ENCODE peak calls at places on chromosomes 3 and 15, in five cellular contexts. One of them, this sample, is unnamed.

GRCh38 chr3:183529717-183530116 is 25.8 kb downstream of the KLHL6 start:
- DNase-seq in kidney: no peak
- DNase-seq in esophagus muscularis mucosa: no peak
- DNase-seq in fibroblast of mammary gland: no peak
- DNase-seq in endodermal cell: no peak
- DNase-seq in this sample: no peak

GRCh38 chr15:86213420-86213819 is 133.7 kb downstream of the AGBL1 start:
- DNase-seq in kidney: no peak
- DNase-seq in esophagus muscularis mucosa: no peak
- DNase-seq in fibroblast of mammary gland: no peak
- DNase-seq in endodermal cell: no peak
- DNase-seq in this sample: no peak

GRCh38 chr15:60444289-60444912 is 34.5 kb downstream of the ICE2 start:
- DNase-seq in kidney: no peak
- DNase-seq in esophagus muscularis mucosa: no peak
- DNase-seq in fibroblast of mammary gland: peak
- DNase-seq in endodermal cell: no peak
- DNase-seq in this sample: no peak

GRCh38 chr3:134791992-134792391 is 3.1 kb upstream of the EPHB1 start:
- DNase-seq in kidney: no peak
- DNase-seq in esophagus muscularis mucosa: peak
- DNase-seq in fibroblast of mammary gland: no peak
- DNase-seq in endodermal cell: no peak
- DNase-seq in this sample: no peak

GRCh38 chr3:31250116-31250813 is 282.5 kb upstream of the STT3B start:
- DNase-seq in kidney: no peak
- DNase-seq in esophagus muscularis mucosa: peak
- DNase-seq in fibroblast of mammary gland: no peak
- DNase-seq in endodermal cell: no peak
- DNase-seq in this sample: peak

GRCh38 chr15:88747626-88748025 is 55.6 kb upstream of the ACAN start:
- DNase-seq in kidney: no peak
- DNase-seq in esophagus muscularis mucosa: peak
- DNase-seq in fibroblast of mammary gland: no peak
- DNase-seq in endodermal cell: no peak
- DNase-seq in this sample: no peak

GRCh38 chr3:183500349-183500748 is 55.2 kb downstream of the KLHL6 start:
- DNase-seq in kidney: no peak
- DNase-seq in esophagus muscularis mucosa: no peak
- DNase-seq in fibroblast of mammary gland: no peak
- DNase-seq in endodermal cell: no peak
- DNase-seq in this sample: no peak

GRCh38 chr3:11601446-11602241 is 42.1 kb downstream of the VGLL4 start:
- DNase-seq in kidney: no peak
- DNase-seq in esophagus muscularis mucosa: no peak
- DNase-seq in fibroblast of mammary gland: peak
- DNase-seq in endodermal cell: peak
- DNase-seq in this sample: peak

GRCh38 chr3:192481638-192482037 is 245.7 kb downstream of the FGF12 start:
- DNase-seq in kidney: no peak
- DNase-seq in esophagus muscularis mucosa: no peak
- DNase-seq in fibroblast of mammary gland: peak
- DNase-seq in endodermal cell: no peak
- DNase-seq in this sample: no peak

GRCh38 chr3:111910806-111911205 is 51.7 kb downstream of the PHLDB2 start:
- DNase-seq in kidney: no peak
- DNase-seq in esophagus muscularis mucosa: no peak
- DNase-seq in fibroblast of mammary gland: peak
- DNase-seq in endodermal cell: no peak
- DNase-seq in this sample: peak

DNA sequence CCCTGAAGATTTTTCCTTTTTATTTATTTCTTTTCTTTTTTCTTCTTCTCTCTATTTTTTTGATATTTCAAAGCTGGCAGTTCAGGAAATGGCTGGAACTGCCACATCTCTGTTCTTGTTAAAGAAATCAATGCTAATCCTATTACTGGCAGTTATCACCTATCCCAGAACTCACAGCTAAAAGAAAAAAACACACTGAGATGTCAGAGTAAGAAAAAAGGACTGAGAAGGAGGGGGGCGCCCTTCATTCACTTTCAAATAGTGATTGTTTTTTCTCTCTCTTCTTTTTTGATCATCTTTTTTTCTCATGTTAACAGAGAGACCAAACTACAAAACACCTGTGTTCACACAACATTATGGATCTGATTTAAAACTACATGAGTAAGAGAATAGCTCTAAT is 337.1 kb downstream of the IL20RB start:
- DNase-seq in kidney: no peak
- DNase-seq in esophagus muscularis mucosa: no peak
- DNase-seq in fibroblast of mammary gland: no peak
- DNase-seq in endodermal cell: peak
- DNase-seq in this sample: no peak
- TF ChIP-seq CTCF in kidney: no peak
- TF ChIP-seq CTCF in esophagus muscularis mucosa: no peak
- TF ChIP-seq CTCF in fibroblast of mammary gland: no peak
- TF ChIP-seq CTCF in endodermal cell: peak
- TF ChIP-seq CTCF in this sample: no peak

GRCh38 chr3:114216186-114216970 is 21.0 kb downstream of the ZNF80 start:
- DNase-seq in kidney: no peak
- DNase-seq in esophagus muscularis mucosa: no peak
- DNase-seq in fibroblast of mammary gland: peak
- DNase-seq in endodermal cell: no peak
- DNase-seq in this sample: peak

GRCh38 chr3:114212646-114213045 is 24.7 kb downstream of the ZNF80 start:
- DNase-seq in kidney: no peak
- DNase-seq in esophagus muscularis mucosa: no peak
- DNase-seq in fibroblast of mammary gland: no peak
- DNase-seq in endodermal cell: peak
- DNase-seq in this sample: peak

GRCh38 chr3:114213669-114214541 is 23.5 kb downstream of the ZNF80 start:
- DNase-seq in kidney: peak
- DNase-seq in esophagus muscularis mucosa: no peak
- DNase-seq in fibroblast of mammary gland: peak
- DNase-seq in endodermal cell: peak
- DNase-seq in this sample: peak

GRCh38 chr3:114214542-114215341 is 22.6 kb downstream of the ZNF80 start:
- DNase-seq in kidney: no peak
- DNase-seq in esophagus muscularis mucosa: peak
- DNase-seq in fibroblast of mammary gland: no peak
- DNase-seq in endodermal cell: peak
- DNase-seq in this sample: no peak

GRCh38 chr3:114213262-114213668 is 24.1 kb downstream of the ZNF80 start:
- DNase-seq in kidney: no peak
- DNase-seq in esophagus muscularis mucosa: no peak
- DNase-seq in fibroblast of mammary gland: peak
- DNase-seq in endodermal cell: peak
- DNase-seq in this sample: peak
- H3K4me3 ChIP-seq in kidney: peak
- H3K4me3 ChIP-seq in esophagus muscularis mucosa: no peak
- H3K4me3 ChIP-seq in fibroblast of mammary gland: no peak
- H3K4me3 ChIP-seq in endodermal cell: no peak
- H3K4me3 ChIP-seq in this sample: peak

GRCh38 chr3:100260685-100261480 is at the start of gene TBC1D23:
- DNase-seq in kidney: peak
- DNase-seq in esophagus muscularis mucosa: peak
- DNase-seq in fibroblast of mammary gland: peak
- DNase-seq in endodermal cell: peak
- DNase-seq in this sample: peak
- TF ChIP-seq CTCF in kidney: no peak
- TF ChIP-seq CTCF in esophagus muscularis mucosa: peak
- TF ChIP-seq CTCF in fibroblast of mammary gland: no peak
- TF ChIP-seq CTCF in endodermal cell: no peak
- TF ChIP-seq CTCF in this sample: no peak

DNA sequence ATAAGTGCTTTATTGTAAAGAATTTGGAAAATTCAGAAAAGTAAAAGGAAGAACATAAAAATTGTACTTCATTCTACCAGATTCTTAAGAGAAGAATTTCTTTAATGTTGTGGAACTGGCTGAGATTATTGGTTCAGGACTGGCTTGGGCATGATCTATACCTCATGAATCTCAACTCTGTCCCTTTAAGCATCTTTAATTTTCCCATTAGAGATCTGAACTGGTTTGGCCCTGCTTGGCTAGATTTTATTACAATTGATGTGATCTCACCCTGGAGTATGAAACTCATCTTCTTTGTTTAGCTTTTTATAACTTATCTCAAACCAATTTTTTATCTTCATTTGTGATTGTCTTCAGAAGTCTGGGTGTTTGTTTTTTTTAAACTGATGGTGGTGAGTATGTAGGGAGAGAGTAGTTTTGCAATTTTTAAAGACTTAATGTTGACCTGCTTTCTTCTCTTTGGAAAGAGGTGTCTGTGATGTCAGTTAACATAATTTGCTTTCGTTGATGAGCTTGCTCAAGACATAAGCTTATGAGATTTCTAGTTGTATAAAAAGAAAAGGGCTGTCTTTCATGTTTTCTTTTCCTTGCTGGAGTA is 61.9 kb downstream of the ZNF609 start:
- DNase-seq in kidney: no peak
- DNase-seq in esophagus muscularis mucosa: no peak
- DNase-seq in fibroblast of mammary gland: no peak
- DNase-seq in endodermal cell: no peak
- DNase-seq in this sample: no peak
- H3K4me3 ChIP-seq in kidney: no peak
- H3K4me3 ChIP-seq in esophagus muscularis mucosa: no peak
- H3K4me3 ChIP-seq in fibroblast of mammary gland: no peak
- H3K4me3 ChIP-seq in endodermal cell: peak
- H3K4me3 ChIP-seq in this sample: no peak

GRCh38 chr15:66703540-66703941 is 1.5 kb downstream of the SMAD6 start:
- DNase-seq in kidney: no peak
- DNase-seq in esophagus muscularis mucosa: no peak
- DNase-seq in fibroblast of mammary gland: peak
- DNase-seq in endodermal cell: no peak
- DNase-seq in this sample: peak

GRCh38 chr15:66701422-66702034 is 508 bp upstream of the SMAD6 start:
- DNase-seq in kidney: peak
- DNase-seq in esophagus muscularis mucosa: no peak
- DNase-seq in fibroblast of mammary gland: peak
- DNase-seq in endodermal cell: no peak
- DNase-seq in this sample: peak

GRCh38 chr15:66700802-66701421 is 1.1 kb upstream of the SMAD6 start:
- DNase-seq in kidney: peak
- DNase-seq in esophagus muscularis mucosa: peak
- DNase-seq in fibroblast of mammary gland: peak
- DNase-seq in endodermal cell: peak
- DNase-seq in this sample: peak

GRCh38 chr15:66702770-66703539 is 919 bp downstream of the SMAD6 start:
- DNase-seq in kidney: peak
- DNase-seq in esophagus muscularis mucosa: no peak
- DNase-seq in fibroblast of mammary gland: no peak
- DNase-seq in endodermal cell: peak
- DNase-seq in this sample: peak

DNA sequence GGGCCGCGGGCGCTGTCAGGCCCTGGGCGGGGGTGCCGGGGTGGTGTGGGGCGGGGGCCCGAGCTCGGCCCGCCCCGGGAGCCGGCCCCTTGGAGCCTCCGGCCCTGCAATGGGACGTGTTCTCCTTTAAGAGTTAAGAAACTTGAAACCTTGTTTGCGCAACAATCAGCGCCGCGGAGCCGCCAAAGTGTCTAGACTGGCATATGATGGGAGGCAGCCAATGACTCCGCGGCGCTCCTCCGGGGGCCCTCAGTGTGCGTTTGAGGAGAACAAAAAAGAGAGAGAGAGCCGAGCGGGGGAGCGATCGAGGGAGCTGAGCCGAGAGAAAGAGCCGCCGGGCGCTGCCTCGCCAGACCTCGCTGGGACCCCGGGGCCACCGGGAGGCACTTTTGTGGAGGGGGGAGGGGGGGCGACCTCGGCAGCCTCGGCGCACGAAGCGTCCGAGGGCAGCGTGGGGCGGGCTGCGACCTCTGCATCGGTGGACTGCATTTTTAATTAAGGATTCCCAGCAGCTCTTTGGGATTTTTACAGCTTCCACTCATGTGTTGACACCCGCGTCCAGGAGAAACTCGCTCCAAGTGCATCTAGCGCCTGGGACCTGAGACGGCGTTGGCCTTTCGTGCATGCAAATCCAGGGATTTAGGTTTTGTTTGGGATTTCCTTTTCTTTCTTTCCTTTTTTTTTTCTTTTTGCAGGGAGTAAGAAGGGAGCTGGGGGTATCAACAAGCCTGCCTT is at the start of gene SMAD6:
- DNase-seq in kidney: peak
- DNase-seq in esophagus muscularis mucosa: peak
- DNase-seq in fibroblast of mammary gland: peak
- DNase-seq in endodermal cell: peak
- DNase-seq in this sample: peak
- TF ChIP-seq CTCF in kidney: no peak
- TF ChIP-seq CTCF in esophagus muscularis mucosa: no peak
- TF ChIP-seq CTCF in fibroblast of mammary gland: no peak
- TF ChIP-seq CTCF in endodermal cell: no peak
- TF ChIP-seq CTCF in this sample: no peak

GRCh38 chr3:150038830-150039229 is 68.1 kb upstream of the PFN2 start:
- DNase-seq in kidney: no peak
- DNase-seq in esophagus muscularis mucosa: peak
- DNase-seq in fibroblast of mammary gland: no peak
- DNase-seq in endodermal cell: no peak
- DNase-seq in this sample: no peak

GRCh38 chr3:150030841-150031240 is 60.1 kb upstream of the PFN2 start:
- DNase-seq in kidney: no peak
- DNase-seq in esophagus muscularis mucosa: no peak
- DNase-seq in fibroblast of mammary gland: no peak
- DNase-seq in endodermal cell: no peak
- DNase-seq in this sample: peak

GRCh38 chr3:150036780-150037179 is 66.1 kb upstream of the PFN2 start:
- DNase-seq in kidney: no peak
- DNase-seq in esophagus muscularis mucosa: peak
- DNase-seq in fibroblast of mammary gland: no peak
- DNase-seq in endodermal cell: no peak
- DNase-seq in this sample: no peak

GRCh38 chr3:150035910-150036661 is 65.4 kb upstream of the PFN2 start:
- DNase-seq in kidney: no peak
- DNase-seq in esophagus muscularis mucosa: peak
- DNase-seq in fibroblast of mammary gland: no peak
- DNase-seq in endodermal cell: no peak
- DNase-seq in this sample: no peak

GRCh38 chr3:150035400-150035799 is 64.7 kb upstream of the PFN2 start:
- DNase-seq in kidney: no peak
- DNase-seq in esophagus muscularis mucosa: peak
- DNase-seq in fibroblast of mammary gland: no peak
- DNase-seq in endodermal cell: peak
- DNase-seq in this sample: no peak
- H3K4me3 ChIP-seq in kidney: no peak
- H3K4me3 ChIP-seq in esophagus muscularis mucosa: no peak
- H3K4me3 ChIP-seq in fibroblast of mammary gland: no peak
- H3K4me3 ChIP-seq in endodermal cell: no peak
- H3K4me3 ChIP-seq in this sample: no peak

GRCh38 chr3:193704431-193704830 is 111.4 kb downstream of the OPA1 start:
- DNase-seq in kidney: no peak
- DNase-seq in esophagus muscularis mucosa: no peak
- DNase-seq in fibroblast of mammary gland: no peak
- DNase-seq in endodermal cell: peak
- DNase-seq in this sample: no peak
- TF ChIP-seq CTCF in kidney: no peak
- TF ChIP-seq CTCF in esophagus muscularis mucosa: no peak
- TF ChIP-seq CTCF in fibroblast of mammary gland: no peak
- TF ChIP-seq CTCF in endodermal cell: peak
- TF ChIP-seq CTCF in this sample: no peak

GRCh38 chr15:65841121-65841930 is 28.0 kb upstream of the RAB11A start:
- DNase-seq in kidney: no peak
- DNase-seq in esophagus muscularis mucosa: no peak
- DNase-seq in fibroblast of mammary gland: peak
- DNase-seq in endodermal cell: peak
- DNase-seq in this sample: peak
- H3K4me3 ChIP-seq in kidney: peak
- H3K4me3 ChIP-seq in esophagus muscularis mucosa: no peak
- H3K4me3 ChIP-seq in fibroblast of mammary gland: peak
- H3K4me3 ChIP-seq in endodermal cell: no peak
- H3K4me3 ChIP-seq in this sample: peak